ENCODE peak calls at places on chromosome 14, in four cellular contexts. Q, T, W and D are unnamed samples.

GRCh38 chr14:106845286-106846087 is 1319.1 kb downstream of the TMEM121 start:
- DNase-seq in Q (peak; percentile 97), T (no peak), W (peak; percentile 73), D (no peak)

GRCh38 chr14:76375484-76375883 is 453 bp upstream of the ESRRB start:
- DNase-seq in Q (no peak), T (no peak), W (no peak), D (no peak)

GRCh38 chr14:102593841-102594170 is 1.4 kb downstream of the RCOR1 start:
- DNase-seq in Q (no peak), T (no peak), W (no peak), D (no peak)

GRCh38 chr14:103625361-103626095 is 3.5 kb upstream of the KLC1 start:
- DNase-seq in Q (no peak), T (no peak), W (no peak), D (no peak)

GRCh38 chr14:87712386-87713113 is 280.4 kb downstream of the GALC start:
- DNase-seq in Q (no peak), T (no peak), W (no peak), D (no peak)

GRCh38 chr14:20601522-20601921 is 10.3 kb upstream of the RNASE12 start:
- DNase-seq in Q (no peak), T (no peak), W (no peak), D (no peak)

GRCh38 chr14:96122496-96122895 is 82.1 kb upstream of the BDKRB2 start:
- DNase-seq in Q (no peak), T (no peak), W (no peak), D (no peak)

GRCh38 chr14:23181946-23182345 is 1.5 kb downstream of the SLC7A8 start:
- DNase-seq in Q (no peak), T (no peak), W (no peak), D (no peak)

GRCh38 chr14:106318700-106319099 is 792.3 kb downstream of the TMEM121 start:
- DNase-seq in Q (no peak), T (no peak), W (no peak), D (peak; percentile 38)

GRCh38 chr14:105065280-105066228 is at the start of gene GPR132:
- DNase-seq in Q (no peak), T (no peak), W (peak; percentile 93), D (no peak)

GRCh38 chr14:95189400-95190162 is 32.3 kb upstream of the DICER1 start:
- DNase-seq in Q (no peak), T (no peak), W (no peak), D (no peak)

GRCh38 chr14:29222671-29223268 is 456.2 kb downstream of the FOXG1 start:
- DNase-seq in Q (peak; percentile 63), T (peak; percentile 32), W (no peak), D (peak; percentile 15)

GRCh38 chr14:96676161-96676560 is 121.0 kb upstream of the VRK1 start:
- DNase-seq in Q (no peak), T (no peak), W (no peak), D (no peak)

GRCh38 chr14:61561144-61561543 is 134.2 kb upstream of the HIF1A start:
- DNase-seq in Q (peak; percentile 42), T (no peak), W (no peak), D (no peak)

GRCh38 chr14:95490727-95491451 is 25.6 kb downstream of the SYNE3 start:
- DNase-seq in Q (no peak), T (no peak), W (no peak), D (no peak)

GRCh38 chr14:104321151-104322130 is 183.1 kb downstream of the KIF26A start:
- DNase-seq in Q (no peak), T (no peak), W (no peak), D (no peak)

GRCh38 chr14:75277796-75278421 is 719 bp upstream of the FOS start:
- DNase-seq in Q (no peak), T (no peak), W (no peak), D (no peak)

GRCh38 chr14:20434701-20435453 is 1.1 kb downstream of the KLHL33 start:
- DNase-seq in Q (no peak), T (no peak), W (no peak), D (no peak)

GRCh38 chr14:61642246-61642982 is 52.9 kb upstream of the HIF1A start:
- DNase-seq in Q (no peak), T (no peak), W (no peak), D (no peak)

GRCh38 chr14:100025111-100025510 is 40.1 kb upstream of the EVL start:
- DNase-seq in Q (peak; percentile 35), T (peak; percentile 57), W (no peak), D (peak; percentile 57)

GRCh38 chr14:22689186-22689585 is 45.0 kb upstream of the OR6J1 start:
- DNase-seq in Q (peak; percentile 91), T (no peak), W (no peak), D (no peak)

GRCh38 chr14:53055003-53055402 is 98.1 kb downstream of the DDHD1 start:
- DNase-seq in Q (peak; percentile 38), T (peak; percentile 40), W (peak; percentile 15), D (peak; percentile 21)

GRCh38 chr14:23297096-23297495 is 5.6 kb downstream of the PPP1R3E start:
- DNase-seq in Q (no peak), T (no peak), W (no peak), D (no peak)

GRCh38 chr14:92121670-92122350 is at the start of the genes CPSF2 and NDUFB1:
- DNase-seq in Q (peak; percentile 63), T (peak; percentile 90), W (peak; percentile 45), D (peak; percentile 85)

GRCh38 chr14:76768201-76768656 is 7.0 kb downstream of the VASH1 start:
- DNase-seq in Q (no peak), T (no peak), W (peak; percentile 47), D (peak; percentile 60)

GRCh38 chr14:100394886-100395672 is 71.9 kb downstream of the SLC25A47 start:
- DNase-seq in Q (no peak), T (no peak), W (no peak), D (no peak)

GRCh38 chr14:58118097-58118496 is 33.9 kb downstream of the ARMH4 start:
- DNase-seq in Q (no peak), T (no peak), W (no peak), D (no peak)

GRCh38 chr14:77204457-77204796 is 22.8 kb downstream of the TMEM63C start:
- DNase-seq in Q (no peak), T (no peak), W (no peak), D (no peak)

GRCh38 chr14:70107309-70107708 is 81.4 kb downstream of the SLC8A3 start:
- DNase-seq in Q (no peak), T (no peak), W (no peak), D (no peak)

GRCh38 chr14:71119075-71119474 is 211.8 kb downstream of the PCNX1 start:
- DNase-seq in Q (no peak), T (no peak), W (no peak), D (no peak)

GRCh38 chr14:24417832-24418491 is 11.5 kb downstream of the CBLN3 start:
- DNase-seq in Q (no peak), T (no peak), W (no peak), D (no peak)

GRCh38 chr14:90087433-90087832 is 25.6 kb downstream of the KCNK13 start:
- DNase-seq in Q (peak; percentile 74), T (no peak), W (no peak), D (no peak)

GRCh38 chr14:100747736-100748135 is 21.0 kb downstream of the DLK1 start:
- DNase-seq in Q (no peak), T (no peak), W (no peak), D (no peak)

GRCh38 chr14:105930572-105930971 is 404.2 kb downstream of the TMEM121 start:
- DNase-seq in Q (no peak), T (no peak), W (no peak), D (peak; percentile 2)

GRCh38 chr14:54282849-54283248 is 114.0 kb upstream of the CDKN3 start:
- DNase-seq in Q (no peak), T (no peak), W (no peak), D (no peak)

GRCh38 chr14:54275997-54276396 is 120.8 kb upstream of the CDKN3 start:
- DNase-seq in Q (no peak), T (no peak), W (no peak), D (no peak)

GRCh38 chr14:54278665-54279295 is 118.0 kb upstream of the CDKN3 start:
- DNase-seq in Q (no peak), T (no peak), W (no peak), D (no peak)

DNA sequence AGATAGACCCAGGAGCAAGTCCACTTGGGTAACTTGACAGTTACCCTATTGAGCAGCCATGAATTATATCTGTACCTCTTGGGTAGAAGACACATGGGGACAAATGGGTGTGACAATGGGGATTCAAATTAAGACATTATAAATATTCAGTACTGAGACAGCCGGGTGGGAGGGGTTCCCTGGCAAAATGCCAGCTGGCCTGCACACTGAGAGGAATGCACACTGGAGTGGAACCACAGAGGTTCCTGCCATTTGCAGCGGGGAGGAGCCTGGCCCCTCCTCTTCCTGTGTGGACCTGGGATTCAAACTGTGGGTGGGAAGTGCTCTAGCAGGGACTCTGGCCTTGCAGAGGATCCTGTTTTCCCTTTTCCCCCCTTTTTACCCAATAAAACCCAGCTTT is 118.7 kb upstream of the CDKN3 start:
- DNase-seq in Q (no peak), T (no peak), W (no peak), D (peak; percentile 9)
- TF ChIP-seq FOXK2 in Q (no peak), T (no peak), W (no peak), D (no peak)

DNA sequence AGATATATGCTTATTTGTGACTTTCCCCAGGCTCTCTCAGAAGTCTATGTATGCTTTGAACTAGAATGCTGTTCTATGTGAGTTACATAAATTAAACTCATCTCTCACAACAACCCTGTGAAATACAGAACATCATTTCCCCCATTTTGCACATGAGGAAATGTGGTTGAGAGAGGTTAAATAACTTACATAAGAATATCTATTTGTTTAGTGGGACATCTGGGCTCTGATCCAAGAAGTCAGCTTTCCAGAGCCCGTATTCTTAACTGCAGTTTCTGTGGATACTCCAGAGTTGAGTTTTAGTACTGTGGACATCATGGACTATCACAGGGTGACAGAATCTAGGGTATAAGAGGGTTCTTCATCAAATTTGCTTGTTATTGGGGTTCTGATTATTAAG is 242.5 kb upstream of the ARHGAP5 start:
- DNase-seq in Q (peak; percentile 41), T (no peak), W (no peak), D (no peak)
- TF ChIP-seq FOXK2 in Q (no peak), T (no peak), W (no peak), D (no peak)

DNA sequence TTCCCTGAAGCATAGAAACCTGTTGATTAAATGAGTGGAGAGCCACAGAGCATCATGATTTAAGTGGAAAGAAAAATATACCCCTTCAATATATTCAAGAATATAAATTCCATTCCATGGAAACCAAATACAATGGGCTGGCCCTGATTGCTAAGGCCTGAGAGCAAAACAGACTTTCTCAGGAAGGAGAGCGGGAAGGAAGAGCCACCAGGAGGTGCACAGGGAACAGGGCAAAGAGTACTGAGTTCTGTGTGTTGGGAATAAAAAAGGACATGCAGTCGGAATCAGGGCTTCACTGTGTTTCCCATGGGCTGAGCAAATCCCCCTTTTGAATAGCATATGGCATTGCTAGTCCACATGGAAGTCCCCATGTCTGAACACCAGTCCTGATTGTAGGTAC is 69.7 kb upstream of the PLEKHG3 start:
- DNase-seq in Q (no peak), T (no peak), W (no peak), D (no peak)
- TF ChIP-seq FOXK2 in Q (no peak), T (no peak), W (no peak), D (no peak)

DNA sequence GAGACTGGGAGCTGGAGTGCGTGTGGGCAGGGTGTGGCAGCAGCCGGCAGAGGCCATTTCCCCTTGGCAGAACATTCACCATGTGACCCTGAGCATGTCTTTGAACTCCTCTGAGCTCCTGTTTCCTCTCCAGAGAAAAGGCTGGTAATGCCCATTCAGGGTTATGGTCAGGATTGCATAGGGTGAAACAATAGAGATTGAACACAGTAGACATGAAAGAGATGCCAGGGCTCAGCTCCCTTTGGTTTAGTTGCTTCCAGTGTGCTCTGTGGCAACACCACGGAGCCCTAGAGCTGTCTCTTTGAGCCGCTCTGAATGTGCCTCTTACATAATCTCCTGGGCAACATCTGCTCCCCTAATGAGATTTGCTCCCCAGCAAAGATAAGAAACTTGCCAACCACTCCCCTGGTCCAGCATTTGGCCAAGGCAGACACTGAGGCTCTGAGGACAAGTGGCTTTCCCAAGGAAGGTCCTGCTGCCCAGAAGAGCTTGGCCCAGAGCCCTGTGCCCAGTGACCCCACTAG is 4.6 kb downstream of the IFI27 start:
- DNase-seq in Q (no peak), T (no peak), W (no peak), D (no peak)
- TF ChIP-seq FOXK2 in Q (no peak), T (no peak), W (no peak), D (no peak)